ENCODE peak calls at places on chromosomes 13 and 19, in six cellular contexts. P is heart left ventricle, H is HCT116, N is right lobe of liver, G is breast epithelium, M is prostate gland. F is an unnamed sample. For H3K4me1, the result is how much of the 10 kb centered on the place peaks cover.

GRCh38 chr13:52845766-52846566 is 2.5 kb downstream of the PCDH8 start:
- DNase-seq in H (no peak), N (no peak), P (no peak), M (no peak), G (no peak), F (no peak)

GRCh38 chr19:8224394-8225145 is 15.4 kb downstream of the CERS4 start:
- DNase-seq in M (peak), P (peak), N (no peak), G (peak), H (no peak), F (no peak)

GRCh38 chr19:13024958-13025653 is 29.8 kb downstream of the NFIX start:
- DNase-seq in G (no peak), P (no peak), M (no peak), N (no peak), H (no peak), F (no peak)

GRCh38 chr13:100650321-100650720 is 24.3 kb downstream of the TMTC4 start:
- DNase-seq in P (no peak), M (no peak), N (no peak), G (no peak), H (no peak), F (no peak)

GRCh38 chr19:1067341-1068103 is 555 bp downstream of the ARHGAP45 start:
- DNase-seq in N (no peak), H (no peak), P (no peak), G (no peak), M (no peak), F (no peak)

GRCh38 chr19:55959996-55960675 is 12.5 kb downstream of the NLRP8 start:
- DNase-seq in N (no peak), H (no peak), P (no peak), G (no peak), M (no peak), F (no peak)

GRCh38 chr19:17327654-17328516 is 6.8 kb downstream of the ANO8 start:
- DNase-seq in N (no peak), P (no peak), M (peak), H (peak), G (peak), F (no peak)

GRCh38 chr13:31930490-31930889 is 101.1 kb upstream of the FRY start:
- DNase-seq in N (no peak), H (no peak), G (no peak), M (no peak), P (no peak), F (no peak)

GRCh38 chr19:18294467-18294864 is 13.0 kb upstream of the JUND start:
- DNase-seq in G (no peak), H (no peak), M (peak), N (no peak), P (no peak), F (no peak)

GRCh38 chr13:52809310-52809769 is 39.1 kb downstream of the PCDH8 start:
- DNase-seq in M (peak), H (peak), P (peak), G (peak), N (peak), F (no peak)

GRCh38 chr13:57629821-57630235 is 1.7 kb upstream of the PCDH17 start:
- DNase-seq in H (no peak), G (no peak), M (no peak), N (peak), P (peak), F (no peak)

GRCh38 chr19:28403698-28404099 is 809.3 kb downstream of the UQCRFS1 start:
- DNase-seq in M (no peak), H (no peak), N (no peak), P (no peak), G (no peak), F (no peak)

GRCh38 chr19:41616785-41617621 is 9.9 kb downstream of the CEACAM4 start:
- DNase-seq in H (no peak), M (no peak), N (no peak), P (no peak), G (no peak), F (no peak)

GRCh38 chr19:48203227-48203793 is 32.8 kb downstream of the ZSWIM9 start:
- DNase-seq in M (no peak), N (no peak), H (peak), P (no peak), G (no peak), F (no peak)

GRCh38 chr13:49776871-49777270 is 15.6 kb downstream of the KPNA3 start:
- DNase-seq in G (no peak), M (no peak), P (no peak), N (no peak), H (no peak), F (no peak)

GRCh38 chr13:30124131-30124768 is 183.1 kb downstream of the KATNAL1 start:
- DNase-seq in H (no peak), M (no peak), G (no peak), N (no peak), P (no peak), F (no peak)

GRCh38 chr13:39051157-39051556 is 12.9 kb downstream of the NHLRC3 start:
- DNase-seq in M (no peak), G (no peak), P (no peak), N (no peak), H (peak), F (no peak)

GRCh38 chr19:35897706-35898451 is 2.5 kb downstream of the NFKBID start:
- DNase-seq in M (no peak), H (no peak), N (no peak), P (no peak), G (no peak), F (no peak)

DNA sequence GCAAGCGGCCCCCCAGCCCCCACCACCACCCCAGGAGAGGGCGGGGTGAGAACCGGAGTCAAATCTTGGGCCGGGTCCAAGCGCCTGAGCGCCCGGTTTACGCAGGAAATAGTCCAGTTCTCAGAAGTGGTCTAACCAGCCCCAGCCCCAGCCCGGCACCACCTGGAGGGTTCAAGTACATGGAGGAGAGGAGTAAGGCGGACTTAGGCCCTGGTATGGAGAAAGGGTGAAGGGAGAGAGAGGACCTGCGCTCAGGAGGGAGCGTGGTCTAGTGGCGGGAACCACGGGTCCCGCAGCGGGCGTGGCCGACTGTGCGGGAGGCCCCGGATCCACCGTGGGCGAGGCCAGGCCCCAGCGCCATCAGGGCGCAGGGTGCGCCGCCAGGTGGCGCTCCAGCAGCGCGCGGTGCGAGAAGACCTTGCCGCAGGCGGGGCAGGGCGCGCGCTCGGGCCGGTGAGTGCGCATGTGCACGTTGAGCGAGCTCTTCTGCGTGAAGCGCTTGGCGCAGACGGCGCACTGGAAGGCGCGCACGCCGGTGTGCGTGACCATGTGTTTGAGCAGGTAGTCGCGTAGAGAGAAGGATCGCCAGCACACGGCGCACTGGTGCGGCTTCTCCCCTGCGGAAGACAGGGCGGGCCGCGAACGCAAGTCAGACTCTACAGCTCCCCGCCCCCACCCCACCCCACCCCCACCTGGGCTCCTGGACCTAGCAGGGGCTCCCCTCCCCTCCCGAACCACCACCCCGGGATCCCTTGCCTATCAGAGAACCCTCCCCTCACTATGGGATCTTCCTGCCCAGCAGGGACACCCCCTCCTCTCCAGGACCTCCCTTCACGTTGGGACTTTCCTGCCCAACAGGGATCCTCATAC is 2.1 kb upstream of the SLC27A5 start:
- DNase-seq in P (peak), M (peak), G (peak), N (peak), H (peak), F (no peak)
- H3K4me3 ChIP-seq in P (peak), M (peak), G (peak), N (peak), H (peak), F (peak)

GRCh38 chr13:46759861-46760260 is 37.1 kb downstream of the ESD start:
- DNase-seq in P (no peak), M (peak), N (peak), H (no peak), G (no peak), F (no peak)
- TF ChIP-seq POLR2A in P (no peak), M (no peak), N (no peak), H (no peak), G (no peak), F (no peak)

GRCh38 chr19:49641688-49642487 is at the start of gene SCAF1:
- DNase-seq in P (peak), G (peak), H (peak), N (peak), M (peak), F (peak)

GRCh38 chr19:49638360-49638759 is 1.6 kb downstream of the RRAS start:
- DNase-seq in P (no peak), N (no peak), G (no peak), H (no peak), M (no peak), F (no peak)

GRCh38 chr19:49642488-49643035 is 553 bp downstream of the SCAF1 start:
- DNase-seq in N (no peak), M (no peak), P (no peak), G (no peak), H (no peak), F (no peak)

GRCh38 chr19:49639401-49640112 is 386 bp downstream of the RRAS start:
- DNase-seq in H (no peak), N (no peak), G (peak), M (no peak), P (no peak), F (no peak)

DNA sequence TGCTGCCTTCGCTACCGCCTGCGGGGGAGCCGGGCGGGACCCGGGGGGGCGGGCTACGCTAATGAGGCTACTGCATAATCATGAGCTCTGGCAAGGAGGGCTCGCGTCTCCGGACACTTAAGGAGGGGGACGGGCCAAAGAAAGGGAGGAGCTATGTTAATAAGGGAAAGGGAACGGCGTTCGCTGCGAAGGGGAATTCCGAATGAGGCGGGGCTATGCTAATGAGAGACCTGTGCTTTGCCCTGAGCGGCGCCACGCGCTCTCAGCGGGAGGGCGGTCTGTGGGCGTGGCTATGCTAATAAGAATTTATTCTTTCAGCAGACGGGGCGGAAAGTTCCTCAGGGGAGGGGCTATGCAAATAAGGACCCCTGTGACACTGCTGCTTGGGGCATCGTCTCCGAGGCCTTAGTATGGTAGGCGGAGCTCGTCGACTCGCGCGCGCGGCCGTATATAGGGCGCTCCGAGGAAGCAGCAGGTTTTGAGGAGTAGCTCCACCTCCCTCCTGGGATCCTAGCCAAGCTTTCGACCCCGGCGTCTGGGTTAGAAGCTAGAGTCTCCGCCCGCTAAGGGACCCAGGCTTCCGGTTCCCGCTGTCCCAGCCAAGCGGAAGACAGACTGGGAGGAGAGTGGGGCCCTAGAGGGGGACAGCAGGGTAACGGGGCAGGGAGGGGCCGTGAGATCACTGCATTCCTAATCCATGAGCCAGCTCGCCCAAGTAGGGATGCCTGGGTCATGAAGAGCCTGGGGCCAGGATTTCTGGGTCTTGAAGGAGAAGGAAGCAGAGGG is at the start of gene RRAS:
- DNase-seq in H (peak), N (peak), M (peak), P (peak), G (peak), F (peak)
- H3K4me1 ChIP-seq in H (under half), N (under half), M (under half), P (half or more), G (under half), F (under half)

GRCh38 chr19:15584541-15585115 is 30.4 kb upstream of the CYP4F8 start:
- DNase-seq in M (peak), N (peak), H (peak), G (peak), P (peak), F (no peak)
- H3K4me3 ChIP-seq in M (no peak), N (no peak), H (no peak), G (peak), P (no peak), F (no peak)

GRCh38 chr13:51772781-51773180 is 31.2 kb downstream of the DHRS12 start:
- DNase-seq in M (no peak), P (no peak), H (no peak), N (no peak), G (no peak), F (no peak)

GRCh38 chr13:51773515-51773914 is 30.4 kb downstream of the DHRS12 start:
- DNase-seq in N (no peak), M (no peak), G (no peak), H (no peak), P (no peak), F (no peak)

GRCh38 chr13:51770681-51771417 is 33.1 kb downstream of the DHRS12 start:
- DNase-seq in G (no peak), M (no peak), H (no peak), N (no peak), P (no peak), F (no peak)

GRCh38 chr13:51771418-51772104 is 32.4 kb downstream of the DHRS12 start:
- DNase-seq in N (no peak), M (no peak), P (no peak), H (no peak), G (no peak), F (no peak)

DNA sequence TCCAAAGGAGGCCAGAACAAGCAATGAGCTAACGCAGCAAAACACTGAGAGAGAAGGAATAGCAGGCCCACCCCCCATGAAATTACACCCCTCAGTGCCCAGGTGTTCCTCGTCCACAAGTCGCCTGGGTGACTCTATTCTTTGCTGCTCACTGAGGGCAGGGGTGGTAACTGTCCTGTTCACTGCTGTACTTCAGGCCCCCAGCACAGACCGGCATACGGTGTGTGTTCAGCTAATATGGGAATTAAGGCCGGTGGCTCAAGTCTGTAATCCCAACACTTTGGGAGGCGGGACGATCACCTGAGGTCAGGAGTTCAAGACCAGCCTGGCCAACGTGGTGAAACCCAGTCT is 31.9 kb downstream of the DHRS12 start:
- DNase-seq in N (no peak), M (no peak), P (no peak), G (no peak), H (no peak), F (no peak)
- TF ChIP-seq POLR2A in N (no peak), M (no peak), P (no peak), G (no peak), H (no peak), F (no peak)

DNA sequence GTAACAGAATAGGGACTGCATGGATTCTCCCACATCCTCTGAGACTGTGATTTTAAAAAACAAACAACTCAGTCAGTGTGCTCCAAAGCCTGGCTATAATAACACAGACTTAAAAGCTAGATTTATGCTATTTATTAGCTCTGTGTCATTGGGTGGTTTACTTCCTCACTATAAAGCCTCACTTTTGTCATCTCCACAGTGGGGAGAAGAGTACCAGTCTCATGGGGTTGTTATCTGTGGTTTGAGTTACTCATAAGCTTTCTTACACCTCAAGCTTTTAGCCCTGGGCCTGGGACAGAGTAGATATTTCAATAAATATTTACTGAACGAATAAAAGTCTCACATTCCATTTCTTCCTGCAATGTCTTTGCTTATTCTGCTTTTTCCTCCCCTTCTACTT is 5.3 kb downstream of the RNASEH2B start:
- DNase-seq in M (no peak), H (no peak), P (no peak), N (no peak), G (no peak), F (no peak)
- H3K4me1 ChIP-seq in M (under half), H (under half), P (under half), N (under half), G (under half), F (under half)

F was measured in esophagus squamous epithelium.